ENCODE peak calls at places on chromosome 17, in eight cellular contexts. L is RPMI7951; Y is astrocyte of the spinal cord; F is natural killer cell; B is Caki2; K is HT-29; J is activated naive CD8-positive, alpha-beta T cell treated with anti-CD3 and anti-CD28 coated beads, Interleukin-2, amount 50 U/mL, for 24 hours; W is fibroblast of the aortic adventitia. T is an unnamed sample.

GRCh38 chr17:56755310-56755709 is 78.4 kb downstream of the C17orf67 start:
- DNase-seq in K (no peak), F (no peak), B (no peak), W (no peak), L (no peak), J (no peak), Y (no peak), T (no peak)

GRCh38 chr17:38730526-38731379 is 612 bp downstream of the CISD3 start:
- DNase-seq in Y (peak), W (peak), K (peak), J (no peak), L (peak), B (peak), F (no peak), T (no peak)

GRCh38 chr17:7478276-7479138 is 924 bp downstream of the ZBTB4 start:
- DNase-seq in W (peak), B (no peak), L (peak), Y (peak), K (no peak), F (peak), J (peak), T (no peak)

GRCh38 chr17:42279776-42280630 is 3.8 kb upstream of the STAT5B start:
- DNase-seq in B (no peak), K (no peak), Y (no peak), F (no peak), L (no peak), W (no peak), J (no peak), T (no peak)

GRCh38 chr17:30570191-30570590 is 93.0 kb downstream of the GOSR1 start:
- DNase-seq in L (no peak), Y (no peak), J (no peak), W (no peak), K (no peak), B (no peak), F (no peak), T (peak)

GRCh38 chr17:10614536-10615155 is 42.5 kb downstream of the MYH3 start:
- DNase-seq in J (peak), K (peak), W (peak), L (peak), B (peak), Y (peak), F (no peak), T (no peak)

GRCh38 chr17:27384261-27384701 is 72.0 kb upstream of the KSR1 start:
- DNase-seq in Y (peak), W (peak), K (no peak), L (peak), F (no peak), B (peak), J (no peak), T (no peak)

GRCh38 chr17:13728751-13729150 is 127.0 kb upstream of the HS3ST3A1 start:
- DNase-seq in W (no peak), Y (peak), B (peak), F (no peak), K (peak), J (no peak), L (peak), T (no peak)

GRCh38 chr17:43766413-43767052 is 7.9 kb upstream of the SOST start:
- DNase-seq in K (peak), L (peak), B (peak), F (peak), W (peak), Y (peak), J (peak), T (no peak)

GRCh38 chr17:72136692-72137550 is 16.1 kb downstream of the SOX9 start:
- DNase-seq in J (no peak), Y (peak), F (no peak), K (peak), L (peak), B (peak), W (peak), T (no peak)

GRCh38 chr17:4945176-4945943 is 3.0 kb downstream of the PFN1 start:
- DNase-seq in W (peak), Y (peak), F (peak), B (peak), J (peak), K (peak), L (peak), T (peak)

GRCh38 chr17:46044286-46044928 is 45.4 kb downstream of the STH start:
- DNase-seq in K (peak), Y (peak), W (peak), J (peak), B (peak), L (peak), F (peak), T (no peak)

GRCh38 chr17:79839363-79840203 is at the start of gene CBX4:
- DNase-seq in Y (peak), F (peak), W (peak), B (peak), J (peak), L (peak), K (peak), T (peak)

GRCh38 chr17:4583796-4584124 is 569 bp upstream of the SMTNL2 start:
- DNase-seq in W (no peak), L (no peak), B (no peak), K (no peak), F (no peak), J (no peak), Y (no peak), T (no peak)

GRCh38 chr17:37791985-37792384 is 47.1 kb upstream of the HNF1B start:
- DNase-seq in F (no peak), J (no peak), K (no peak), L (no peak), B (no peak), W (no peak), Y (no peak), T (no peak)

GRCh38 chr17:59963738-59964454 is 644 bp downstream of the RNFT1 start:
- DNase-seq in Y (peak), W (peak), B (no peak), J (peak), F (peak), K (peak), L (peak), T (peak)

GRCh38 chr17:62627219-62627903 is at the start of gene MRC2:
- DNase-seq in B (peak), F (no peak), J (peak), K (no peak), W (peak), L (peak), Y (peak), T (no peak)

GRCh38 chr17:18919963-18920362 is 32.0 kb upstream of the SLC5A10 start:
- DNase-seq in L (no peak), Y (no peak), F (no peak), K (no peak), W (no peak), B (no peak), J (no peak), T (no peak)

GRCh38 chr17:77280304-77280910 is 139.6 kb downstream of the SEC14L1 start:
- DNase-seq in F (no peak), L (peak), W (peak), J (no peak), Y (peak), K (peak), B (peak), T (no peak)

GRCh38 chr17:75402038-75402437 is 3.4 kb downstream of the GRB2 start:
- DNase-seq in Y (no peak), L (no peak), K (no peak), J (no peak), W (no peak), B (no peak), F (no peak), T (no peak)

GRCh38 chr17:66466933-66467367 is 164.5 kb downstream of the PRKCA start:
- DNase-seq in K (peak), B (peak), F (no peak), W (peak), L (peak), Y (peak), J (peak), T (no peak)

GRCh38 chr17:32746698-32747097 is 130.2 kb downstream of the MYO1D start:
- DNase-seq in L (peak), Y (no peak), J (no peak), B (no peak), W (peak), F (no peak), K (no peak), T (no peak)

GRCh38 chr17:37802712-37803416 is 58.0 kb upstream of the HNF1B start:
- DNase-seq in F (no peak), K (no peak), Y (peak), J (no peak), W (peak), L (peak), B (no peak), T (no peak)

GRCh38 chr17:47738178-47738577 is 5.1 kb downstream of the TBX21 start:
- DNase-seq in W (no peak), B (no peak), K (no peak), L (no peak), J (no peak), Y (no peak), F (no peak), T (no peak)

GRCh38 chr17:51434434-51435170 is 174.3 kb downstream of the UTP18 start:
- DNase-seq in B (peak), L (no peak), K (peak), F (no peak), W (no peak), J (no peak), Y (no peak), T (no peak)

GRCh38 chr17:70875729-70876344 is 706.5 kb downstream of the KCNJ2 start:
- DNase-seq in W (peak), J (no peak), L (no peak), K (no peak), B (no peak), F (no peak), Y (no peak), T (no peak)

GRCh38 chr17:78974635-78975591 is 4.8 kb downstream of the LGALS3BP start:
- DNase-seq in L (no peak), J (no peak), W (peak), Y (peak), K (peak), F (no peak), B (peak), T (no peak)

GRCh38 chr17:75646626-75646968 is 13.4 kb downstream of the SMIM5 start:
- DNase-seq in Y (no peak), W (no peak), F (no peak), J (no peak), L (no peak), B (no peak), K (no peak), T (no peak)

T was measured in CD14-positive monocyte.